ENCODE peak calls at places on chromosome 9, in four cellular contexts. X, V, K and N are unnamed samples.

GRCh38 chr9:107487521-107488399 is 1.8 kb downstream of the KLF4 start:
- DNase-seq in X (peak; percentile 62), V (no peak), K (peak; percentile 71), N (no peak)

GRCh38 chr9:70043689-70044449 is at the start of gene MAMDC2:
- DNase-seq in X (peak; percentile 45), V (no peak), K (peak; percentile 63), N (peak; percentile 18)

GRCh38 chr9:105187781-105188180 is 56.7 kb upstream of the SLC44A1 start:
- DNase-seq in X (peak; percentile 40), V (no peak), K (no peak), N (no peak)

GRCh38 chr9:89312154-89312616 is 1.2 kb downstream of the CKS2 start:
- DNase-seq in X (peak; percentile 51), V (no peak), K (no peak), N (peak; percentile 30)

GRCh38 chr9:34992376-34992951 is 2.9 kb downstream of the DNAJB5 start:
- DNase-seq in X (peak; percentile 95), V (no peak), K (peak; percentile 36), N (no peak)

GRCh38 chr9:37954581-37954981 is 50.7 kb upstream of the SLC25A51 start:
- DNase-seq in X (no peak), V (no peak), K (no peak), N (no peak)

GRCh38 chr9:37342493-37342892 is 80.0 kb upstream of the GRHPR start:
- DNase-seq in X (no peak), V (no peak), K (no peak), N (peak; percentile 42)

GRCh38 chr9:109163194-109163593 is 3.9 kb downstream of the FRRS1L start:
- DNase-seq in X (no peak), V (no peak), K (no peak), N (no peak)

GRCh38 chr9:131420913-131421312 is 27.0 kb downstream of the PRRC2B start:
- DNase-seq in X (peak; percentile 74), V (no peak), K (no peak), N (no peak)

GRCh38 chr9:78985084-78985738 is 586.6 kb upstream of the TLE4 start:
- DNase-seq in X (no peak), V (no peak), K (no peak), N (no peak)

GRCh38 chr9:15724006-15724405 is 171.2 kb downstream of the CCDC171 start:
- DNase-seq in X (no peak), V (no peak), K (no peak), N (no peak)

GRCh38 chr9:73023025-73023541 is 70.2 kb upstream of the ALDH1A1 start:
- DNase-seq in X (peak; percentile 71), V (no peak), K (peak; percentile 54), N (peak; percentile 63)

GRCh38 chr9:2837915-2838314 is 6.0 kb downstream of the PUM3 start:
- DNase-seq in X (peak; percentile 33), V (no peak), K (no peak), N (no peak)

GRCh38 chr9:22617156-22617555 is 170.5 kb downstream of the DMRTA1 start:
- DNase-seq in X (no peak), V (no peak), K (no peak), N (no peak)

GRCh38 chr9:38643456-38644173 is 23.2 kb upstream of the ANKRD18A start:
- DNase-seq in X (no peak), V (no peak), K (no peak), N (no peak)

GRCh38 chr9:135928074-135928730 is 20.9 kb upstream of the CAMSAP1 start:
- DNase-seq in X (no peak), V (no peak), K (no peak), N (no peak)

GRCh38 chr9:133950206-133950915 is 41.8 kb downstream of the VAV2 start:
- DNase-seq in X (no peak), V (no peak), K (no peak), N (no peak)

DNA sequence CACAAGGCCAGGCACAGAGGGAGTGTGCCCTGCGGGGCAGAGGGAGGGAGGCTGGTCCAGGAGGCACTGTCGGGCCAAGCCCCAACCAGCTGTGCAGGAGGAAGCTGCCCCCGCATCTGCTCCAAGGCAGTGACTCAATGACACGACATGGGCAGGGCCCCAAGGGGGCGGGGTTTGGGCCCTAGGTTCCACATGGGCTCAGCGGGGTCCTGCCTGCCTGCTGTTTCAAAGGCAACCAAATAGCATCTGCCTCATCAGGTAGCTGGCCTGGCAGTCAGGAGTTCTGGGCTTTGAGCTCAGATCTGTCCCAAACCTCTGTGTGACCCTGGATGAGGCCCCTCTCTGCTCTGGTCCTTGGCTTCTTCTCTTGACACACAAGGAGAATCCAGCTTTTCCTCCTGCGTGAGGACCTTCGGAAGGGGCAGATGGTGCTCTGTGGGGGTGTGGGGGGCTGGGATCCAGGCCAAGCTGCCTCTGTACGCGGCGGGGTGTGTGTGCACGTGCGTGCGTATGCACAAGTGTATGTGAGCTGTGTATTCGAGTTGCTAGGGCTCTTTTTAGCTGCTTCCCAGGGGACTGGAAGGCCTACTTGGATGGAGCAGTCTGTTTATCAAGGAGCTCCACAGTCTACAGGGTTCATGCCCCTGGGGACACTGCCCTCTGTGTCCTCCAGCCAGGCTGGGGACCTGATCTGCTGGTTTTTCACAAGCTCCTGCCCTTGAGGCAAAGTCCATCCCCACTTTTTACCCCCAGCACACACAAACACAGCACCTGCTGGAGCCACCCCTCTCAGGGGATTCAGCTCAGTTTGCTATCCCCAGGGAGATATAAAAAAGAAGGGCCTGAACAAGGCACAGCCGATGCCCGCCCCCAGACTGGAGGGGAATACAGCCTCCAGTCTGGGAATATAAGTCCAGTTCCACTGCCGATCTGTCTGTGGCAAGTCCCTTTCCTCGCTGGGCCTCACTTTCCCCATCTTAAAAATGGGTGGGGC is 138.9 kb downstream of the RGS3 start:
- DNase-seq in X (peak; percentile 84), V (no peak), K (peak; percentile 82), N (no peak)
- H3K4me3 ChIP-seq in X (no peak overlapping the region), V (no peak overlapping the region), K (no peak overlapping the region), N (no peak overlapping the region)

DNA sequence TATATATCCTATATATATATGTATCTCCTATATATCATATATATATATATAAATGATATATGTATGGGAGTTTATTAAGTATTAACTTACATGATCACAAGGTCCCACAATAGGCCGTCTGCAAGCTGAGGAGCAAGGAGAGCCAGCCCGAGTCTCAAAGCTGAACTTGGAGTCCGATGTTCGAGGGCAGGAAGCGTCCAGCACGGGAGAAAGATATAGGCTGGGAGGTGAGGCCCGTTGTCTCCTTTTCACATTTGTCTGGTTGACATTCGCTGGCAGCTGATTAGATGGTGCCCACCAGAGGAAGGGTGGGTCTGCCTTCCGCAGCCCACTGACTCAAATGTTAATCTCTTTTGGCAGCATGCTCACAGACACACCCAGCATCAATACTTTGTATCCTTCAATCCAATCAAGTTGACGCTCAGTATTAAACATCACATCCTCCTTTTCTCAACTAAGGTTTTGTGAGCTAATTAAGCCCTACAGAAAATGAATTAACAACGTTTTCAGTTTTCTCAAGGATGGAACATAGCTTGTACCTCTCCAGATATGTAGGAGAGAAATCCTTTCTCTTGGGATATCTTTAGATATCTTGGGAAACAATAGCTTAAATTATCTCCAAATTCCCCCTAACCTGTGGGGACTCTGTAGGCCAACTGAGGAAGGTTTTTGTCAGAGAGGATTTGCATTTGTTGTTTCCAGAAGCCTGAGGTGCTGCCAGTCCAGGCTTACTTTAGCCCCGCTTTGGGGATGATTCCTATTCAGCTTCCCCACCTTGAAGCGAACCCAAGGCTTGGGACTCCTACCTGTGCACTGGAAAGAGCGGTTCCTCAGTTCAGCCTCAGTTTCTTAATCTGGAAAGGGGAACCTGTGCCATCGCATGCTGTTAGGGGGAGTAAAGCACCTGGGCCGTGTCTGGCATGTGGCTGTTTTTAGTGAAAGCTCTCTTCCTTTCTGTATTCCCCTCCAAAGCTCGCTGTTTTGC is 163.2 kb downstream of the CACNA1B start:
- DNase-seq in X (no peak), V (no peak), K (no peak), N (no peak)
- H3K4me1 ChIP-seq in X (no peaks in the 10 kb centered on the region), V (no peaks in the 10 kb centered on the region), K (no peaks in the 10 kb centered on the region), N (no peaks in the 10 kb centered on the region)

DNA sequence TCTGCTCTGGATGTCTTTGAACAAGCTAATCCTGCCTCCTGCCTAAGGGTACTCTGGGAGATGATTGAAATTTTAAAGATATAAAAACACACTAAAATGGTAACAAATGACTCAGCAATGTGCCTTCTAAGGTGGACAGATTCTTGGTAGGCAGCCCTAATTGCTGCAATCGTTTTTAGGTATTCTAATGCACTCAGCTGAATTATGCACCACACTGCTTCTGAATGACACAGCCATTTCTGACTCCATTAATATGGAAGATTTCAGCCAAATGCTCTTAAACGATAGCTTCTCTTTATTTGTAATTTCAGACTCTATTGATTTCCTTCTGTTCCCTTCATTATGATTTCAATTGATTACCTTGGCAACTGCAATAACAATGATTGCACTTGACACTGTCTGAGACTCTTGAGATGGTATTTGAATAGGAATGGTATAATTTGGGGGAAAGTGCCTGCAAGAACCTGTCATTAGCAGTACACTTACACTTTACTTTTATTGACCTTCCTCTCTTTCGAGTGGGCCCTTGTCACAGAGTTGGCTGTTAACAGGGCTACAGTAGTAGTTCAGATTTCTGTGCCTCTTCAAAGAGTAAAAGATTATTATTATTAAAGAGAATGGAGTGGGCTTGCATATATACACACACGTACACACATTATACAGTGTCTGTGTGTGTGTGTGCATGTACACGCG is 296.1 kb upstream of the DMAC1 start:
- DNase-seq in X (no peak), V (no peak), K (no peak), N (peak; percentile 73)
- H3K9me3 ChIP-seq in X (peaks cover 7% of the 10 kb centered on the region), V (no peaks in the 10 kb centered on the region), K (no peaks in the 10 kb centered on the region), N (no peaks in the 10 kb centered on the region)

DNA sequence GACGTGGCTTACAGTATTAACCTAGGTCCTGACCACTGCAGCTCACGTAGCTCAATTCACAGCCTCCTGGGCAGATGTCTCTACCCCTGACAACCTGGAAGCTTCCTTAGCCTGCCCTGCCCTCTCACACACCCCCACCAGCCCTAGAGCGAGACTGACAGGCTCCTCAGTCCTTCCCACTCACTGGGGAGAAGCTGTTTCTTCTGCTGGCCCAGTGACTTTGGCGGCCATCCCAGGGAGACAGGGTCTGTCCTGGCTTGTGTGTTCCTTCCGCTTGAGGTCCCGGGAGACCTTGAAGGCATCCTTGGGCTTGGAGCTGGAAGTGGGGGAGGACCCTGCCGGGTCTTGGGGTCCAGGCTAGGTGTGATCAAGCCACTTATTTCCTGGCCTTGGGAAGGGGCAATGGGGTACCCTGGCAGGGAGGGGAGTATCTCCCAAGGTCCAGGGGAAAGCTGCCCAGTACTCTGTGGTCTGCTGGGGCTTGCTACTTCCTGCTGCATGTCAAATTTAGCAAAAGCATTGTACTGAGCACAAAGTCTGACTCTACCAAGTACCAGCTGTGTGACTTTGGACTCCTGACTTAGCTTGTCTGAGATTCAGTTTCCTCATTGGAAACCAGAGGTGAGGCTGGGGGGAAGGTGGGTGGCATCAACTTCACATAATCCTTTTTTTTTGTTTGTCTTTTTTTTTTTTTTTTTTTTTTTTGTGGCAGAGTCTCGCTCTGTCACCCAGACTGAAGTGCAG is 1.9 kb downstream of the MIGA2 start:
- DNase-seq in X (no peak), V (no peak), K (no peak), N (no peak)
- H3K4me3 ChIP-seq in X (peak overlapping the region; percentile 92), V (no peak overlapping the region), K (peak overlapping the region; percentile 97), N (no peak overlapping the region)

DNA sequence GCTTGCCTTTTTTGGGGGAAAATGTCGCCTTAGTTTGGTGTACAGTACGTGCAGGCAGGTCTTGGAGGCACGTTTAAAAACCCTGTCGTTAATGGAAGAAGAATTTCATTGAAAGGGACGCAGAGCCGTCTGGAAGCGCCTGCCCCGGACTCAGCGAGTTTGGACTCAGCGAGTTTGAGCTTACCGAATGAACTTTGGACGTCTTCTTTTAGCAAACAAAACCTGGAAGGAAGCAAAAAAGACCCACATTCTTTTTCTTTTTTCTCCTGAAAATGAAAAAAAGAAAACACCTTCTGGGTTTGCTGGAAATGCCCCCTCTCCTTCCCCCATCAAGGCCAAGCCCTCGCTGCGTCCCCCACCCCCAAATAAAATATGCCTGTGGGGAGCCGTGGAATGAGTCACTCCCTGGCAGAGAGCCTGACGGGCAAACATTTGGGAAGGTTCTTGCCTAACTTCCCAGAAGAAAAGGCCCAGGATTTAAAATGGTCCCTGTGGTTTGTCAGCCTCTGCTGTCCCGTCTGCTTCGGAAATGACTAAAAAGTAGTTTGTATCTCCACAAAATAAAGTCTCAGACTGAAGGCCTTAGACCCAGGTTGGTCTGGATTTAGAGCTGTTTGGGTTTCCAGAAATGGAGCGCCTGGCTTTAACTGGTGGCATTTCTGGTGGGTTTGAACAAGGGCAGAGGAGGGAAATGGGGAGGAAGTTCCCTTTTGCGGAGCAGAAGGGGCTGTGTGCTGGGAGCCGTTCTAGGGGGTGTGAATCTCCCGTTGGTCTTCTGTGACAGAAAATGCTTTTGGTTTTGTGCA is 1.7 kb downstream of the NEK6 start:
- DNase-seq in X (peak; percentile 92), V (no peak), K (peak; percentile 88), N (peak; percentile 67)
- H3K4me1 ChIP-seq in X (peaks cover 44% of the 10 kb centered on the region), V (peaks cover 25% of the 10 kb centered on the region), K (peaks cover 21% of the 10 kb centered on the region), N (peaks cover 32% of the 10 kb centered on the region)